ENCODE peak calls at places on chromosomes 16 and 17, in five cellular contexts. M, U, F, S and W are unnamed samples.
A peak's percentile ranks its signal among the peaks of the same experiment; 100 is the strongest.

GRCh38 chr17:64327201-64327930 is 63.3 kb downstream of the PECAM1 start:
- DNase-seq in M (no peak), U (peak; percentile 71), S (no peak), F (peak; percentile 77), W (no peak)

GRCh38 chr17:77644981-77645380 is 313.5 kb upstream of the TNRC6C start:
- DNase-seq in F (no peak), S (no peak), M (no peak), U (no peak), W (peak; percentile 65)

GRCh38 chr17:79897243-79898063 is 58.2 kb upstream of the CBX4 start:
- DNase-seq in M (no peak), S (no peak), F (no peak), U (no peak), W (peak; percentile 26)

GRCh38 chr17:6491071-6491700 is 46.9 kb downstream of the PIMREG start:
- DNase-seq in S (no peak), U (no peak), F (no peak), M (no peak), W (peak; percentile 8)

GRCh38 chr16:28168991-28169554 is 42.7 kb downstream of the XPO6 start:
- DNase-seq in S (no peak), M (no peak), U (no peak), F (no peak), W (no peak)

GRCh38 chr17:44820631-44821196 is 9.4 kb downstream of the GJC1 start:
- DNase-seq in F (no peak), S (no peak), M (peak; percentile 67), U (no peak), W (no peak)

GRCh38 chr17:81277421-81277820 is 17.7 kb downstream of the SLC38A10 start:
- DNase-seq in S (peak; percentile 48), F (peak; percentile 60), U (peak; percentile 52), M (no peak), W (no peak)

GRCh38 chr17:30378191-30378796 is 433 bp upstream of the CPD start:
- DNase-seq in F (peak; percentile 30), M (no peak), S (no peak), U (peak; percentile 50), W (peak; percentile 80)

GRCh38 chr17:77809814-77810213 is 148.7 kb upstream of the TNRC6C start:
- DNase-seq in U (no peak), S (no peak), M (no peak), F (no peak), W (no peak)

GRCh38 chr17:34658796-34659195 is 79.4 kb downstream of the TMEM132E start:
- DNase-seq in F (no peak), U (no peak), M (no peak), S (no peak), W (no peak)

GRCh38 chr17:81401727-81402529 is 6.7 kb downstream of the BAHCC1 start:
- DNase-seq in M (no peak), S (no peak), U (no peak), F (peak; percentile 61), W (no peak)

GRCh38 chr16:10930755-10931093 is 11.5 kb downstream of the DEXI start:
- DNase-seq in S (no peak), M (no peak), F (no peak), U (no peak), W (no peak)

GRCh38 chr17:7191571-7192270 is 12.6 kb upstream of the ASGR1 start:
- DNase-seq in M (no peak), F (no peak), U (peak; percentile 79), S (no peak), W (peak; percentile 58)

GRCh38 chr16:75096730-75097129 is 19.9 kb downstream of the LDHD start:
- DNase-seq in F (no peak), M (no peak), S (peak; percentile 67), U (no peak), W (no peak)

GRCh38 chr17:34242976-34243731 is 11.9 kb upstream of the CCL2 start:
- DNase-seq in M (no peak), F (no peak), U (no peak), S (no peak), W (no peak)

GRCh38 chr16:63228259-63228658 is 1192.0 kb upstream of the CDH8 start:
- DNase-seq in S (no peak), U (no peak), M (no peak), F (no peak), W (no peak)

GRCh38 chr17:80782536-80783427 is 208.9 kb upstream of the CHMP6 start:
- DNase-seq in U (no peak), F (no peak), M (no peak), S (no peak), W (peak; percentile 24)

GRCh38 chr16:48347191-48347860 is 37.9 kb downstream of the SIAH1 start:
- DNase-seq in M (no peak), U (no peak), S (no peak), F (no peak), W (no peak)

GRCh38 chr17:1224330-1224729 is 44.5 kb upstream of the ABR start:
- DNase-seq in F (no peak), U (no peak), S (no peak), M (no peak), W (no peak)
- H3K9me3 ChIP-seq in F (no peaks in the 10 kb centered on the region), U (no peaks in the 10 kb centered on the region), S (peaks cover 8% of the 10 kb centered on the region), M (peaks cover 5% of the 10 kb centered on the region), W (no peaks in the 10 kb centered on the region)

GRCh38 chr17:78883090-78883532 is 19.9 kb downstream of the CEP295NL start:
- DNase-seq in U (peak; percentile 86), M (no peak), S (peak; percentile 81), F (peak; percentile 81), W (peak; percentile 91)
- H3K4me3 ChIP-seq in U (no peak overlapping the region), M (peak overlapping the region; percentile 50), S (no peak overlapping the region), F (peak overlapping the region; percentile 59), W (no peak overlapping the region)

GRCh38 chr16:3292604-3293003 is 9.3 kb downstream of the ZNF263 start:
- DNase-seq in M (no peak), U (no peak), F (no peak), S (no peak), W (no peak)

GRCh38 chr16:3295783-3296182 is 9.4 kb downstream of the TIGD7 start:
- DNase-seq in F (no peak), M (no peak), S (no peak), U (no peak), W (no peak)

GRCh38 chr16:3285131-3285530 is 1.8 kb downstream of the ZNF263 start:
- DNase-seq in U (no peak), S (no peak), F (no peak), M (no peak), W (no peak)

GRCh38 chr16:3295209-3295608 is 10.0 kb downstream of the TIGD7 start:
- DNase-seq in F (no peak), M (no peak), U (no peak), S (no peak), W (no peak)

GRCh38 chr16:3289998-3290673 is 6.8 kb downstream of the ZNF263 start:
- DNase-seq in M (no peak), S (no peak), U (no peak), F (no peak), W (no peak)
- H3K9me3 ChIP-seq in M (peaks cover 92% of the 10 kb centered on the region), S (peaks cover 62% of the 10 kb centered on the region), U (no peaks in the 10 kb centered on the region), F (peaks cover 100% of the 10 kb centered on the region), W (peaks cover 33% of the 10 kb centered on the region)

GRCh38 chr16:51950118-51950517 is 596.8 kb downstream of the TOX3 start:
- DNase-seq in S (no peak), F (no peak), U (no peak), M (no peak), W (no peak)

GRCh38 chr16:51951668-51952298 is 595.2 kb downstream of the TOX3 start:
- DNase-seq in M (no peak), S (no peak), F (no peak), U (no peak), W (no peak)

GRCh38 chr16:51949260-51949659 is 597.7 kb downstream of the TOX3 start:
- DNase-seq in U (no peak), M (no peak), S (no peak), F (no peak), W (no peak)

GRCh38 chr16:51953541-51953940 is 593.4 kb downstream of the TOX3 start:
- DNase-seq in F (no peak), M (no peak), S (no peak), U (no peak), W (no peak)

DNA sequence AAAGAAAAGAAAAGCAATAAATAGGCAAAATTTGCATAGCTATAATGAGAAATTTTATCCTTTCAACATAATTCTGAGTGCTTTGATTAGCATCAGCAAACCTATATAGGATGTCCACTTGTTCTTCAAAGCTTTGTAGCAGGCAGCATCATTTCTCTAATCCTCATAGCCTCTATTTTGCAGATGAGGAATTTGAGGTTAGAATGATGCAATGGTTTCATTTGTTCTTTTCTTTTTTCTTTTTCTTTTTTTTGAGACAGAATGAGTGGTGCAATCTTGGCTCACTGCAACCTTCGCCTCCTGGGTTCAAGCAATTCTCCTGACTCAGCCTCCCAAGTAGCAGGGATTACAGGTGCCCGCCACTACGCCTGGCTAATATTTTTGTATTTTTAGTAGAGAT is 594.4 kb downstream of the TOX3 start:
- DNase-seq in M (no peak), U (no peak), S (no peak), F (no peak), W (no peak)
- H3K4me3 ChIP-seq in M (no peak overlapping the region), U (no peak overlapping the region), S (no peak overlapping the region), F (no peak overlapping the region), W (no peak overlapping the region)

DNA sequence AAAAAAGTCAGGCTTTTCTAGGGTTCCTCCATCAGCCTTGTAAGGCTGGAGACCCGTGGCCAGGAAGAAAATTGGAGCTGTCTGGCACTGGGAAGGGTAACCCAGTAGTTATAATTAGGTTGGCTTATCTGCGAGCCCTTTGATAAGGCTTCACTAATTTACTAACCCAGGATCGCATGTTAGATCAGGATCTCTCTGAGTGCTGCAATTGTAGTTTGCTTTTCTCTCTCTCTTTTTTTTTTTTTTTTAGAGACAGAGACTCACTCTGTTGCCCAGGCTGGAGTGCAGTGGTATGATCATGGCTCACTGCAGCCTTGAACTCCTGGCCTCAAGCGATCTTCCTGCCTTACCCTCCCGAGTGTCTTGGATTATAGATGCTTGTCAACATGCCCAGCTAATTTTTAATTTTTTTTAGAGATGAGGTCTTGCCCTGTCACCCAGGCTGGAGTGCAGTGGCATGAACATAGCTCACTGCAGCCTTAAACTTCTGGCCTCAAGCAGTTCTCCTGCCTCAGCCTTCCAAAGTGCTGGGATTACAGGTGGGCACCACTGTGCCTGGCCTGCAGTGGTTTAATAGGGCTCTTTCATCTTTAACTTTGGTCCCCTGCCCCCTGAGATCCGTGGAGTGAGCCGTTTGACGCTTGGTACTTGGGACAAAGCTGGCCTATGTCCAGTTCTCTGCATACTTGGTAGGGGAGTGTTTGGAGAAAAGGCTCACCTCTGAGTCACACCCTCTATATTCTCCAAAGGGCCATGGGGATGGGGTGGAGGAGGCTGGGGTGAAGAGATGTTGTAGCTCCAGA is 17.2 kb downstream of the ABCC1 start:
- DNase-seq in U (no peak), F (no peak), M (peak; percentile 61), S (peak; percentile 51), W (no peak)
- H3K9me3 ChIP-seq in U (no peaks in the 10 kb centered on the region), F (peaks cover 14% of the 10 kb centered on the region), M (peaks cover 2% of the 10 kb centered on the region), S (peaks cover 2% of the 10 kb centered on the region), W (no peaks in the 10 kb centered on the region)